ENCODE peak calls at places on chromosomes 3 and 15, in four cellular contexts. S is stomach, L is GM23338, U is tibial nerve. Z is an unnamed sample.

GRCh38 chr15:62068071-62068786 is 1.5 kb downstream of the C2CD4A start:
- DNase-seq in S (peak; percentile 58), L (peak; percentile 68), U (no peak), Z (peak; percentile 10)

GRCh38 chr3:8668216-8668615 is 23.6 kb upstream of the SSUH2 start:
- DNase-seq in S (no peak), U (no peak), L (no peak), Z (no peak)

GRCh38 chr15:67915374-67916050 is 75.7 kb upstream of the RNU6-1 start:
- DNase-seq in S (peak; percentile 92), L (peak; percentile 56), U (no peak), Z (no peak)

GRCh38 chr15:60138397-60138968 is 134.4 kb downstream of the FOXB1 start:
- DNase-seq in U (no peak), S (no peak), L (no peak), Z (no peak)

GRCh38 chr15:78162038-78162437 is 12.9 kb downstream of the IDH3A start:
- DNase-seq in S (no peak), L (no peak), U (no peak), Z (peak; percentile 62)

GRCh38 chr15:57611938-57612337 is 20.2 kb downstream of the MYZAP start:
- DNase-seq in S (peak; percentile 82), U (no peak), L (peak; percentile 43), Z (no peak)

GRCh38 chr15:76059320-76060097 is at the start of gene TMEM266:
- DNase-seq in U (no peak), L (peak; percentile 88), S (peak; percentile 43), Z (no peak)

GRCh38 chr15:55799287-55800212 is 56.6 kb upstream of the PRTG start:
- DNase-seq in S (peak; percentile 27), U (no peak), L (peak; percentile 90), Z (no peak)

GRCh38 chr3:36220189-36220588 is 160.1 kb upstream of the STAC start:
- DNase-seq in S (no peak), U (no peak), L (no peak), Z (no peak)

GRCh38 chr3:32954506-32954905 is 3.1 kb downstream of the CCR4 start:
- DNase-seq in S (no peak), L (no peak), U (no peak), Z (no peak)

GRCh38 chr15:95624616-95625361 is 705.7 kb upstream of the NR2F2 start:
- DNase-seq in L (no peak), U (no peak), S (no peak), Z (no peak)

GRCh38 chr15:82314769-82315518 is 34.3 kb downstream of the GOLGA6L10 start:
- DNase-seq in S (no peak), L (no peak), U (no peak), Z (no peak)

GRCh38 chr3:126112531-126113237 is 28.8 kb upstream of the SLC41A3 start:
- DNase-seq in U (no peak), S (peak; percentile 16), L (no peak), Z (no peak)

GRCh38 chr3:197337656-197338055 is 39.2 kb upstream of the DLG1 start:
- DNase-seq in U (no peak), L (no peak), S (no peak), Z (no peak)
- H3K27ac ChIP-seq in U (no peak overlapping the region), L (no peak overlapping the region), S (no peak overlapping the region), Z (no peak overlapping the region)

GRCh38 chr3:171260899-171261298 is 199.3 kb downstream of the TNIK start:
- DNase-seq in S (no peak), U (no peak), L (no peak), Z (no peak)

GRCh38 chr3:171262431-171262830 is 197.8 kb downstream of the TNIK start:
- DNase-seq in L (no peak), U (no peak), S (no peak), Z (no peak)

GRCh38 chr3:171260430-171260829 is 199.8 kb downstream of the TNIK start:
- DNase-seq in S (no peak), U (no peak), L (no peak), Z (no peak)

GRCh38 chr3:171258316-171258715 is 201.9 kb downstream of the TNIK start:
- DNase-seq in L (peak; percentile 15), S (no peak), U (no peak), Z (no peak)

DNA sequence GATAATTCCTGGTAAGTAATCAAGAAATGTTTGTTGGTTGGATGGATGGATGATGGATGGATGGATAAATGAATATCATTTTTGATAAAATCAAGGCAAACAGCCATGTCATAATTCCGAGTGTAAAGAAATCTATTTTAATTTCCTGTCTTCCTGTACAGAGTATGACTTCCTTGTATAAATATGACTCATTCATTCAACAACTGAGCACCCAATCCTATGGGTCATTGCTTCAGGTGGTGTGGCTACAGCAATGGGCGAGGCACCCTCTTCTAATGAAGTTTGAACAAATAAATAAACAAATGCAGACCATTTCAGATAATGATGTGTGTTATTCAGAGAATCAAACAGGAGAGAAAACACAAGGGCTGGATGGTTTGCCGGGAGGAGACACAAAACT is 198.7 kb downstream of the TNIK start:
- DNase-seq in U (no peak), L (no peak), S (peak; percentile 41), Z (no peak)
- H3K4me3 ChIP-seq in U (no peak overlapping the region), L (no peak overlapping the region), S (no peak overlapping the region), Z (no peak overlapping the region)

GRCh38 chr3:119222400-119222799 is 18.3 kb downstream of the B4GALT4 start:
- DNase-seq in L (no peak), U (no peak), S (no peak), Z (no peak)

GRCh38 chr3:119221779-119222320 is 18.8 kb downstream of the B4GALT4 start:
- DNase-seq in S (no peak), L (no peak), U (no peak), Z (no peak)

GRCh38 chr3:119220198-119220597 is 20.5 kb downstream of the B4GALT4 start:
- DNase-seq in L (no peak), U (no peak), S (no peak), Z (no peak)

GRCh38 chr3:119220970-119221667 is 19.6 kb downstream of the B4GALT4 start:
- DNase-seq in L (no peak), S (no peak), U (no peak), Z (no peak)

DNA sequence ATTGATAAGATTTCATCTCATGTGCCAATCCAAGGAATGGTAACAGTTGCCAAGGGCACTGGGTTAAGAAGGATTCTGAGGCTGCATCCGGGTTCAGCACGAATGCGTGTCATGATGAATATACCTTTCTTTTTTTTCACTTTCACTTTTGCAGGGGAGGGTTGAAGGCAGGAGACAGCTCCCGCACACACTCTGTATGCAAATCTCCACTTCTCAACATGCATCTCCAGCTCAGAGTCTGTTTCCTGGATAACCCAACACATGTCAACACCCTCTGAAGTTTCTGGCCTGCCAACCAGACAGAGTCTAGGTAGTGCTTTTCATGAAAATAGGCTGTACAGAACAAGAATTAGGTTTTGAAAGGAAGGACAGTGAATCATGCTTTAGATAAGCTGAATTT is 21.6 kb downstream of the B4GALT4 start:
- DNase-seq in L (no peak), U (no peak), S (no peak), Z (no peak)
- H3K27ac ChIP-seq in L (no peak overlapping the region), U (no peak overlapping the region), S (no peak overlapping the region), Z (no peak overlapping the region)

GRCh38 chr3:57928511-57928910 is 79.7 kb upstream of the FLNB start:
- DNase-seq in S (no peak), U (no peak), L (no peak), Z (no peak)
- H3K4me3 ChIP-seq in S (no peak overlapping the region), U (no peak overlapping the region), L (no peak overlapping the region), Z (no peak overlapping the region)

GRCh38 chr3:15318661-15319060 is 13.7 kb downstream of the SH3BP5 start:
- DNase-seq in L (no peak), U (no peak), S (no peak), Z (no peak)

GRCh38 chr3:15319127-15319526 is 13.3 kb downstream of the SH3BP5 start:
- DNase-seq in L (no peak), S (no peak), U (no peak), Z (no peak)

GRCh38 chr3:15315003-15315402 is 17.4 kb downstream of the SH3BP5 start:
- DNase-seq in U (no peak), S (no peak), L (no peak), Z (no peak)

GRCh38 chr3:15319575-15319974 is 12.8 kb downstream of the SH3BP5 start:
- DNase-seq in U (peak; percentile 57), S (no peak), L (no peak), Z (no peak)

GRCh38 chr3:15317164-15317477 is 15.3 kb downstream of the SH3BP5 start:
- DNase-seq in U (no peak), S (no peak), L (no peak), Z (no peak)
- H3K27ac ChIP-seq in U (peak overlapping the region; percentile 96), S (peak overlapping the region; percentile 20), L (no peak overlapping the region), Z (no peak overlapping the region)

DNA sequence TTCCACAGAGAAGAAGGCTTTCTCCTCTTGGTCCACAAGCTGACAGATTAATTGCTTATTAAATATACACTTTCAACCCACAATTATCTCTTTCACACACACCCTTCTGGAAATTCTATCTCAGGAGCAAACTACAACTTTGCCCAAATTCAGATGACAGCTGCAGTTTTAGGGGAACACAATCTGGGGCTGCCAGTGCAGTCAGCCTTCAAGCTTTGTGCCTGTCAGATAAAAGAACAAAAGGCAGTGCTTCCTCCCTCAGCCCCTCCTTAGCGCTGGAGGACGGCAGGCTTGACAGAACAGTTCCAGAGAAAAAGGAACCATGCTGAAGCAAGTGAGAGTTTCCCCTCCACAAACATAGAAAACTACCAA is 99.6 kb downstream of the TMCC1 start:
- DNase-seq in S (no peak), L (peak; percentile 47), U (no peak), Z (no peak)
- H3K4me3 ChIP-seq in S (no peak overlapping the region), L (peak overlapping the region; percentile 41), U (no peak overlapping the region), Z (no peak overlapping the region)

GRCh38 chr3:14141602-14142315 is 16.9 kb downstream of the TMEM43 start:
- DNase-seq in S (no peak), L (no peak), U (no peak), Z (peak; percentile 52)

GRCh38 chr3:14143826-14144225 is 19.0 kb downstream of the TMEM43 start:
- DNase-seq in L (peak; percentile 21), S (no peak), U (no peak), Z (no peak)

GRCh38 chr3:14141144-14141543 is 16.3 kb downstream of the TMEM43 start:
- DNase-seq in L (no peak), U (no peak), S (no peak), Z (no peak)

GRCh38 chr3:14143271-14143605 is 18.4 kb downstream of the TMEM43 start:
- DNase-seq in S (no peak), U (no peak), L (no peak), Z (no peak)

GRCh38 chr3:14142567-14143270 is 17.9 kb downstream of the TMEM43 start:
- DNase-seq in L (no peak), U (no peak), S (no peak), Z (peak; percentile 59)
- H3K27ac ChIP-seq in L (peak overlapping the region; percentile 29), U (peak overlapping the region; percentile 80), S (peak overlapping the region; percentile 81), Z (peak overlapping the region; percentile 94)